ENCODE peak calls at places on chromosomes 3 and 15, in seven cellular contexts. O is right atrium auricular region, G is ELF-1, Q is endothelial cell, J is left ventricle myocardium inferior, T is AG10803, D is mesothelial cell of epicardium. W is an unnamed sample.

GRCh38 chr3:171420667-171421066 is 39.5 kb downstream of the TNIK start:
- DNase-seq in Q (no peak), O (no peak), J (no peak), T (no peak), G (no peak), D (no peak), W (no peak)

GRCh38 chr3:66144792-66145733 is 75.7 kb upstream of the SLC25A26 start:
- DNase-seq in O (no peak), J (no peak), T (peak), G (no peak), D (no peak), Q (no peak), W (no peak)

GRCh38 chr3:9098716-9099675 is 135.7 kb upstream of the RAD18 start:
- DNase-seq in J (no peak), D (peak), Q (no peak), G (no peak), T (no peak), O (no peak), W (no peak)

GRCh38 chr3:124625084-124625483 is 105.2 kb upstream of the UMPS start:
- DNase-seq in G (no peak), Q (no peak), T (no peak), D (no peak), O (no peak), J (no peak), W (no peak)

GRCh38 chr3:56837196-56837955 is 35.6 kb upstream of the ARHGEF3 start:
- DNase-seq in T (no peak), D (no peak), G (no peak), J (no peak), O (no peak), Q (no peak), W (no peak)

GRCh38 chr3:67458406-67458805 is 196.0 kb downstream of the SUCLG2 start:
- DNase-seq in Q (no peak), G (no peak), D (no peak), J (no peak), O (no peak), T (no peak), W (no peak)

GRCh38 chr15:29012097-29012496 is 126.3 kb downstream of the APBA2 start:
- DNase-seq in O (no peak), D (no peak), G (no peak), T (no peak), J (no peak), Q (no peak), W (no peak)

GRCh38 chr3:156120528-156121251 is at the start of gene KCNAB1:
- DNase-seq in O (no peak), J (no peak), D (no peak), Q (no peak), T (no peak), G (peak), W (no peak)

GRCh38 chr3:14866627-14867026 is 47.9 kb downstream of the FGD5 start:
- DNase-seq in Q (no peak), T (no peak), G (no peak), O (no peak), D (no peak), J (no peak), W (no peak)

GRCh38 chr3:15291589-15292541 is 40.5 kb downstream of the SH3BP5 start:
- DNase-seq in D (no peak), O (no peak), J (no peak), G (no peak), T (no peak), Q (no peak), W (no peak)

GRCh38 chr3:11407644-11408043 is 135.4 kb downstream of the ATG7 start:
- DNase-seq in D (no peak), O (no peak), Q (no peak), G (peak), T (no peak), J (no peak), W (no peak)

GRCh38 chr3:155737844-155738460 is 6.9 kb downstream of the PLCH1 start:
- DNase-seq in D (no peak), T (no peak), Q (no peak), G (peak), O (no peak), J (no peak), W (no peak)

GRCh38 chr15:40510201-40510600 is 39.4 kb downstream of the CHST14 start:
- DNase-seq in J (no peak), O (no peak), D (no peak), T (peak), G (no peak), Q (no peak), W (no peak)

GRCh38 chr3:184129012-184129411 is 6.1 kb upstream of the EIF2B5 start:
- DNase-seq in O (no peak), T (peak), Q (peak), G (peak), D (no peak), J (no peak), W (no peak)

GRCh38 chr3:127834771-127835170 is 12.5 kb upstream of the MGLL start:
- DNase-seq in Q (no peak), G (no peak), T (no peak), J (no peak), D (no peak), O (no peak), W (no peak)

GRCh38 chr3:170896781-170897180 is 11.7 kb downstream of the EIF5A2 start:
- DNase-seq in G (no peak), O (no peak), D (no peak), Q (no peak), T (no peak), J (no peak), W (no peak)

GRCh38 chr15:88401269-88401971 is 65.8 kb downstream of the MRPL46 start:
- DNase-seq in Q (no peak), T (no peak), J (peak), G (no peak), O (no peak), D (peak), W (no peak)

GRCh38 chr15:37032091-37032775 is 68.1 kb downstream of the MEIS2 start:
- DNase-seq in T (no peak), Q (no peak), G (no peak), J (no peak), O (no peak), D (no peak), W (no peak)

GRCh38 chr3:101185341-101185740 is 135.0 kb downstream of the IMPG2 start:
- DNase-seq in G (no peak), J (no peak), T (no peak), O (no peak), D (no peak), Q (no peak), W (no peak)

GRCh38 chr3:44427683-44428082 is 49.8 kb downstream of the ZNF445 start:
- DNase-seq in D (no peak), J (no peak), G (peak), O (no peak), Q (no peak), T (no peak), W (no peak)

GRCh38 chr3:126416943-126417342 is 22.2 kb downstream of the CFAP100 start:
- DNase-seq in O (no peak), G (no peak), T (no peak), D (no peak), J (no peak), Q (no peak), W (peak)

W was measured in type B pancreatic cell.